ENCODE peak calls at places on chromosomes 5 and 9, in ten cellular contexts. One of them, this sample, is unnamed.

GRCh38 chr5:42513246-42513645 is 90.0 kb downstream of the GHR start:
- DNase-seq in stimulated activated CD4-positive, alpha-beta T cell treated with anti-CD3 and anti-CD28 coated beads, Interleukin-1b, Interleukin-23, amount 100 ng/mL, for 4 hours: no peak
- DNase-seq in tibial artery: no peak
- DNase-seq in non-pigmented ciliary epithelial cell: no peak
- DNase-seq in endothelial cell: no peak
- DNase-seq in T-cell: no peak
- DNase-seq in stimulated activated CD8-positive, alpha-beta memory T cell treated with anti-CD3 and anti-CD28 coated beads, Interleukin-2, amount 100 ng/mL, for 48 hours: no peak
- DNase-seq in SW 1271: no peak
- DNase-seq in GM03348: no peak
- DNase-seq in T follicular helper cell: no peak
- DNase-seq in this sample: no peak

GRCh38 chr9:94861589-94862241 is 135.2 kb downstream of the AOPEP start:
- DNase-seq in stimulated activated CD4-positive, alpha-beta T cell treated with anti-CD3 and anti-CD28 coated beads, Interleukin-1b, Interleukin-23, amount 100 ng/mL, for 4 hours: no peak
- DNase-seq in tibial artery: no peak
- DNase-seq in non-pigmented ciliary epithelial cell: no peak
- DNase-seq in endothelial cell: no peak
- DNase-seq in T-cell: no peak
- DNase-seq in stimulated activated CD8-positive, alpha-beta memory T cell treated with anti-CD3 and anti-CD28 coated beads, Interleukin-2, amount 100 ng/mL, for 48 hours: no peak
- DNase-seq in SW 1271: no peak
- DNase-seq in GM03348: peak
- DNase-seq in T follicular helper cell: no peak
- DNase-seq in this sample: no peak

GRCh38 chr5:671459-672328 is 21.5 kb downstream of the TPPP start:
- DNase-seq in stimulated activated CD4-positive, alpha-beta T cell treated with anti-CD3 and anti-CD28 coated beads, Interleukin-1b, Interleukin-23, amount 100 ng/mL, for 4 hours: peak
- DNase-seq in tibial artery: peak
- DNase-seq in non-pigmented ciliary epithelial cell: no peak
- DNase-seq in endothelial cell: peak
- DNase-seq in T-cell: peak
- DNase-seq in stimulated activated CD8-positive, alpha-beta memory T cell treated with anti-CD3 and anti-CD28 coated beads, Interleukin-2, amount 100 ng/mL, for 48 hours: peak
- DNase-seq in SW 1271: peak
- DNase-seq in GM03348: peak
- DNase-seq in T follicular helper cell: peak
- DNase-seq in this sample: no peak

GRCh38 chr5:78002690-78003089 is 226.6 kb upstream of the TBCA start:
- DNase-seq in stimulated activated CD4-positive, alpha-beta T cell treated with anti-CD3 and anti-CD28 coated beads, Interleukin-1b, Interleukin-23, amount 100 ng/mL, for 4 hours: no peak
- DNase-seq in tibial artery: no peak
- DNase-seq in non-pigmented ciliary epithelial cell: no peak
- DNase-seq in endothelial cell: no peak
- DNase-seq in T-cell: no peak
- DNase-seq in stimulated activated CD8-positive, alpha-beta memory T cell treated with anti-CD3 and anti-CD28 coated beads, Interleukin-2, amount 100 ng/mL, for 48 hours: no peak
- DNase-seq in SW 1271: no peak
- DNase-seq in GM03348: no peak
- DNase-seq in T follicular helper cell: no peak
- DNase-seq in this sample: no peak

GRCh38 chr9:137892424-137893191 is 15.0 kb downstream of the CACNA1B start:
- DNase-seq in stimulated activated CD4-positive, alpha-beta T cell treated with anti-CD3 and anti-CD28 coated beads, Interleukin-1b, Interleukin-23, amount 100 ng/mL, for 4 hours: no peak
- DNase-seq in tibial artery: no peak
- DNase-seq in non-pigmented ciliary epithelial cell: no peak
- DNase-seq in endothelial cell: no peak
- DNase-seq in T-cell: no peak
- DNase-seq in stimulated activated CD8-positive, alpha-beta memory T cell treated with anti-CD3 and anti-CD28 coated beads, Interleukin-2, amount 100 ng/mL, for 48 hours: no peak
- DNase-seq in SW 1271: no peak
- DNase-seq in GM03348: peak
- DNase-seq in T follicular helper cell: no peak
- DNase-seq in this sample: no peak

GRCh38 chr9:34377402-34377741 is 674 bp upstream of the MYORG start:
- DNase-seq in stimulated activated CD4-positive, alpha-beta T cell treated with anti-CD3 and anti-CD28 coated beads, Interleukin-1b, Interleukin-23, amount 100 ng/mL, for 4 hours: no peak
- DNase-seq in tibial artery: no peak
- DNase-seq in non-pigmented ciliary epithelial cell: no peak
- DNase-seq in endothelial cell: no peak
- DNase-seq in T-cell: no peak
- DNase-seq in stimulated activated CD8-positive, alpha-beta memory T cell treated with anti-CD3 and anti-CD28 coated beads, Interleukin-2, amount 100 ng/mL, for 48 hours: no peak
- DNase-seq in SW 1271: no peak
- DNase-seq in GM03348: no peak
- DNase-seq in T follicular helper cell: no peak
- DNase-seq in this sample: no peak

GRCh38 chr9:109473329-109473728 is 24.8 kb downstream of the PTPN3 start:
- DNase-seq in stimulated activated CD4-positive, alpha-beta T cell treated with anti-CD3 and anti-CD28 coated beads, Interleukin-1b, Interleukin-23, amount 100 ng/mL, for 4 hours: no peak
- DNase-seq in tibial artery: no peak
- DNase-seq in non-pigmented ciliary epithelial cell: no peak
- DNase-seq in endothelial cell: no peak
- DNase-seq in T-cell: no peak
- DNase-seq in stimulated activated CD8-positive, alpha-beta memory T cell treated with anti-CD3 and anti-CD28 coated beads, Interleukin-2, amount 100 ng/mL, for 48 hours: no peak
- DNase-seq in SW 1271: no peak
- DNase-seq in GM03348: no peak
- DNase-seq in T follicular helper cell: no peak
- DNase-seq in this sample: no peak

GRCh38 chr5:167244583-167244982 is 1046.9 kb upstream of the WWC1 start:
- DNase-seq in stimulated activated CD4-positive, alpha-beta T cell treated with anti-CD3 and anti-CD28 coated beads, Interleukin-1b, Interleukin-23, amount 100 ng/mL, for 4 hours: no peak
- DNase-seq in tibial artery: no peak
- DNase-seq in non-pigmented ciliary epithelial cell: no peak
- DNase-seq in endothelial cell: peak
- DNase-seq in T-cell: no peak
- DNase-seq in stimulated activated CD8-positive, alpha-beta memory T cell treated with anti-CD3 and anti-CD28 coated beads, Interleukin-2, amount 100 ng/mL, for 48 hours: no peak
- DNase-seq in SW 1271: no peak
- DNase-seq in GM03348: no peak
- DNase-seq in T follicular helper cell: no peak
- DNase-seq in this sample: no peak

GRCh38 chr9:93697352-93698139 is 121.2 kb downstream of the PHF2 start:
- DNase-seq in stimulated activated CD4-positive, alpha-beta T cell treated with anti-CD3 and anti-CD28 coated beads, Interleukin-1b, Interleukin-23, amount 100 ng/mL, for 4 hours: no peak
- DNase-seq in tibial artery: no peak
- DNase-seq in non-pigmented ciliary epithelial cell: no peak
- DNase-seq in endothelial cell: no peak
- DNase-seq in T-cell: no peak
- DNase-seq in stimulated activated CD8-positive, alpha-beta memory T cell treated with anti-CD3 and anti-CD28 coated beads, Interleukin-2, amount 100 ng/mL, for 48 hours: no peak
- DNase-seq in SW 1271: no peak
- DNase-seq in GM03348: no peak
- DNase-seq in T follicular helper cell: no peak
- DNase-seq in this sample: no peak

GRCh38 chr5:68440666-68441065 is 225.1 kb downstream of the PIK3R1 start:
- DNase-seq in stimulated activated CD4-positive, alpha-beta T cell treated with anti-CD3 and anti-CD28 coated beads, Interleukin-1b, Interleukin-23, amount 100 ng/mL, for 4 hours: no peak
- DNase-seq in tibial artery: no peak
- DNase-seq in non-pigmented ciliary epithelial cell: no peak
- DNase-seq in endothelial cell: no peak
- DNase-seq in T-cell: no peak
- DNase-seq in stimulated activated CD8-positive, alpha-beta memory T cell treated with anti-CD3 and anti-CD28 coated beads, Interleukin-2, amount 100 ng/mL, for 48 hours: no peak
- DNase-seq in SW 1271: no peak
- DNase-seq in GM03348: no peak
- DNase-seq in T follicular helper cell: no peak
- DNase-seq in this sample: no peak

GRCh38 chr9:134536931-134537330 is 104.7 kb upstream of the COL5A1 start:
- DNase-seq in stimulated activated CD4-positive, alpha-beta T cell treated with anti-CD3 and anti-CD28 coated beads, Interleukin-1b, Interleukin-23, amount 100 ng/mL, for 4 hours: no peak
- DNase-seq in tibial artery: no peak
- DNase-seq in non-pigmented ciliary epithelial cell: no peak
- DNase-seq in endothelial cell: no peak
- DNase-seq in T-cell: no peak
- DNase-seq in stimulated activated CD8-positive, alpha-beta memory T cell treated with anti-CD3 and anti-CD28 coated beads, Interleukin-2, amount 100 ng/mL, for 48 hours: no peak
- DNase-seq in SW 1271: no peak
- DNase-seq in GM03348: no peak
- DNase-seq in T follicular helper cell: no peak
- DNase-seq in this sample: no peak

GRCh38 chr9:87259543-87259942 is 238.1 kb upstream of the DAPK1 start:
- DNase-seq in stimulated activated CD4-positive, alpha-beta T cell treated with anti-CD3 and anti-CD28 coated beads, Interleukin-1b, Interleukin-23, amount 100 ng/mL, for 4 hours: no peak
- DNase-seq in tibial artery: no peak
- DNase-seq in non-pigmented ciliary epithelial cell: no peak
- DNase-seq in endothelial cell: no peak
- DNase-seq in T-cell: no peak
- DNase-seq in stimulated activated CD8-positive, alpha-beta memory T cell treated with anti-CD3 and anti-CD28 coated beads, Interleukin-2, amount 100 ng/mL, for 48 hours: no peak
- DNase-seq in SW 1271: no peak
- DNase-seq in GM03348: peak
- DNase-seq in T follicular helper cell: no peak
- DNase-seq in this sample: no peak